ENCODE peak calls at places on chromosomes 1 and 21, in ten cellular contexts. Z is PC-3; P is retinal pigment epithelial cell; R is CD8-positive, alpha-beta T cell; F is IMR-90; U is tibial artery; O is MM.1S; D is left lung; N is cardiac muscle cell; W is coronary artery. I is an unnamed sample.

GRCh38 chr1:66733348-66734017 is 18.8 kb upstream of the DYNLT5 start:
- DNase-seq in Z (peak), U (no peak), P (no peak), O (peak), F (no peak), R (no peak), W (no peak), D (no peak), N (no peak), I (no peak)

GRCh38 chr1:115056395-115056798 is 26.8 kb downstream of the TSHB start:
- DNase-seq in U (no peak), R (no peak), P (peak), Z (no peak), N (peak), F (peak), W (no peak), D (no peak), O (no peak), I (peak)

GRCh38 chr1:209248649-209249279 is 334.8 kb upstream of the CAMK1G start:
- DNase-seq in W (no peak), F (peak), D (no peak), R (peak), O (peak), U (no peak), Z (peak), N (peak), P (peak), I (no peak)

GRCh38 chr1:205936316-205936715 is 6.9 kb downstream of the SLC26A9 start:
- DNase-seq in R (no peak), O (no peak), Z (no peak), F (no peak), N (no peak), D (no peak), P (no peak), U (no peak), W (no peak), I (no peak)

GRCh38 chr1:246043556-246043955 is 463.5 kb downstream of the SMYD3 start:
- DNase-seq in O (no peak), U (no peak), F (no peak), N (no peak), W (no peak), Z (peak), D (no peak), R (no peak), P (no peak), I (no peak)

GRCh38 chr1:73943270-73943669 is 254.7 kb downstream of the LRRIQ3 start:
- DNase-seq in R (no peak), D (no peak), P (no peak), N (no peak), Z (peak), U (no peak), W (no peak), F (no peak), O (no peak), I (no peak)

GRCh38 chr1:202938287-202938925 is 11.4 kb upstream of the KLHL12 start:
- DNase-seq in Z (no peak), P (no peak), D (no peak), W (no peak), O (no peak), N (no peak), F (no peak), U (no peak), R (no peak), I (no peak)

GRCh38 chr1:44447051-44447806 is 42.2 kb downstream of the RNF220 start:
- DNase-seq in O (no peak), P (no peak), F (no peak), W (no peak), Z (no peak), D (no peak), N (no peak), U (no peak), R (no peak), I (no peak)

GRCh38 chr21:38220270-38220737 is 36.5 kb upstream of the KCNJ15 start:
- DNase-seq in R (no peak), O (no peak), F (no peak), D (peak), P (no peak), N (no peak), U (no peak), W (no peak), Z (no peak), I (no peak)

GRCh38 chr1:204102719-204103118 is 29.8 kb downstream of the SOX13 start:
- DNase-seq in R (no peak), N (no peak), P (no peak), D (no peak), W (no peak), O (peak), Z (peak), U (no peak), F (no peak), I (no peak)

DNA sequence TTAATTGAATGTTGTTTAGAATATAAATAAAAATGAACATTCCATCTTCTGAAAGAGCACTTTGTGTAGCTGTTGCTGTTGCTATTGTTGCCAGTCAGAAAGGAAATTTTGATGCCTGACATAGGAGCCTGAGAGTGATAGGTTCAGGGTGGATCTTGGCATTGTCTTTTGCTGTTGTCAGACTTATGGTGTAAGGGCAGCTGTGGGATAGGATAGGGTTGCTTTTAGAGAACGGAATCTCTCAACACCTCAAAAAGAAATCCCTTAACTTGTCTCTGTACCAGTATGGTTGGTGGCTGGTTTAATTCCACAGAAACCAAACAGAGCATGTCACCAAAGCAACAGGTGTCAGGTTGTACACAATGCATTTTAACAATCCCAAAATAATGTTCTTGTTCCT is 62.7 kb downstream of the ESRRG start:
- DNase-seq in O (no peak), F (no peak), P (no peak), Z (no peak), W (no peak), D (no peak), U (no peak), N (no peak), R (no peak), I (no peak)
- H3K4me3 ChIP-seq in O (no peak), F (no peak), P (no peak), Z (no peak), W (no peak), D (no peak), U (no peak), N (no peak), R (no peak), I (no peak)

GRCh38 chr1:150619576-150620509 is 9.6 kb downstream of the ENSA start:
- DNase-seq in O (no peak), F (peak), P (peak), U (no peak), R (no peak), D (no peak), Z (peak), N (no peak), W (no peak), I (no peak)
- TF ChIP-seq CTCF in O (peak), F (peak), P (peak), U (peak), R (no peak), D (no peak), Z (peak), N (peak), W (no peak), I (peak)

GRCh38 chr1:91070274-91070673 is 48.4 kb upstream of the ZNF644 start:
- DNase-seq in O (no peak), P (no peak), Z (no peak), R (no peak), F (no peak), U (no peak), N (peak), W (no peak), D (no peak), I (no peak)

GRCh38 chr1:91066545-91066944 is 44.7 kb upstream of the ZNF644 start:
- DNase-seq in O (no peak), R (no peak), D (no peak), N (no peak), U (no peak), P (no peak), Z (no peak), W (no peak), F (no peak), I (no peak)

DNA sequence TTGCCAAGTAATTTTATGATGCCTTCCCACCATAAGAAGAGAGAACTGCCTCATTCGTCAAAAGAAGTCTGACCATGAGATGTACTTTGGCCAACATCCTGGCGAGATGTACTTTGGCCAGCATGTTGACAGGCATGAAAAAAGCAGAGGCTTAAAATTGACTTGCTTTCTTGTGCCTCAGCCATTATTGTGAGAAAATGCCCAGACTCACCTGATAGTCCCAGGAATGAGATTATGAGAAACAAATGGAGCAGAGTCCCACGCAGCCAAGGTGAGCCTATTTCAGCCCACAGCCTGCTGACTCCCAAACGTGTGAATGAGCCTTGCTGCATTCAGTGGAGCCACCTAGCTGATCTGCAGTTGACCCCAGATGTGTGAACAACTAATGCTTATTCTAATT is 43.5 kb upstream of the ZNF644 start:
- DNase-seq in D (no peak), O (no peak), N (no peak), Z (no peak), P (no peak), W (no peak), R (no peak), F (no peak), U (no peak), I (no peak)
- H3K4me3 ChIP-seq in D (no peak), O (no peak), N (no peak), Z (no peak), P (no peak), W (no peak), R (no peak), F (no peak), U (no peak), I (no peak)

DNA sequence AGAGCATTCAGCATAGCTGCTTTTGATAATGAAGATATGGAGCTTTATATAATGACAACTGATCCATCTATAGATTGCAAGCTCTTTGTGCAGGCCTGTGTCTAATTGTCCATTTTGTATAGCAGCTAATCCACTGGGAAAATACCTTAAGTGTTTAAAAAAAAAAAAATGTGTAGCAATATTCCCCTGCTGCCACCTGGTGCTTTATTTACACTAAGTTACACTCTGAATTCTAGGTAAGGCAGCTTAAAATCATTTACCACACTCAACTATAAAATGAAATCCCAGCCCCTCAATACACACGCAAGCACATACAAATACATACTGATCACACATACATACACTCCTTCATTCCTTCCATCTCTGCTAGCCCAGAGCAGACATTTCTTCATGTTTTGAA is 49.1 kb upstream of the BCL9 start:
- DNase-seq in N (no peak), D (no peak), R (no peak), W (no peak), U (no peak), O (no peak), F (no peak), Z (peak), P (no peak), I (no peak)
- TF ChIP-seq CTCF in N (no peak), D (no peak), R (no peak), W (no peak), U (no peak), O (no peak), F (no peak), Z (peak), P (no peak), I (no peak)

DNA sequence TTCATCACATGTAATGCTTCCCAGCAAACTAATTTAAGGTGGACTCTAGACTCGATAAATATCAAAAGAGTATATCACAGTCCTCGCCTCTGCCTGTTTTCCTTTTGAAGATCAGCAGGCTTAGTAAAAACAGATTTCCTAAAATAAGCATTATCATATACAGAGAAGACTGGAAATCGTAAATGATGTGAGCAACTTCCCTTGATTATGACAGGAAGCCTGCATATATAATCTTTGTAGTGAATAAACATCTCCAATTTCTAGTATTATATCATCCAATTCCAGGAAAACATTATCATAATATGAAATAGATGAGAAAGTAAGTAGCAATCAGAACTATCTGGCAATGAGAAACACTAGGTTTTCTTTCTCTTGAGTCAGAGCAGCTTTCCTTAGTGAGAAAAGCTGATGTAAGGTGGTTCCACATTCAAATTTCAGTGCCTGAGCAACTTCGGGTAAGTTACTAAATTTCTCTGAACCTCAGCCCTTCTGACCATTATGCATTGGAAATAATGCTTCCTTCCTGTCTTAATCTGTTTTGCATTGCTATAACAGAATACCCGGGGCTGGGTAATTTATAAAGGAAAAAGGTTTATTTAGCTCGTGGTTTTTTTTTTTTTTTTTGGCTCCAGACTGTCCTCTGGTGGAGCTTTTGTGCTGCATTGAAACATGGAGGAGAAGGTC is 12.6 kb upstream of the POU2F1 start:
- DNase-seq in O (no peak), D (no peak), R (no peak), N (no peak), P (no peak), W (no peak), U (no peak), F (no peak), Z (no peak), I (no peak)
- H3K4me3 ChIP-seq in O (no peak), D (no peak), R (no peak), N (no peak), P (no peak), W (no peak), U (no peak), F (no peak), Z (no peak), I (no peak)